ENCODE peak calls at places on chromosomes 1 and 21, in four cellular contexts. M is BJ, Z is bronchial epithelial cell, O is foreskin fibroblast. R is an unnamed sample.

GRCh38 chr1:6998267-6998666 is 213.0 kb downstream of the CAMTA1 start:
- DNase-seq in O (no peak), Z (no peak), M (no peak), R (peak; percentile 88)

GRCh38 chr1:217895817-217896216 is 264.7 kb downstream of the SPATA17 start:
- DNase-seq in O (no peak), M (no peak), Z (no peak), R (no peak)

GRCh38 chr21:45291613-45292398 is 4.1 kb upstream of the POFUT2 start:
- DNase-seq in Z (no peak), M (no peak), O (no peak), R (peak; percentile 44)

GRCh38 chr1:64497484-64497883 is 27.6 kb downstream of the CACHD1 start:
- DNase-seq in Z (no peak), M (no peak), O (peak; percentile 28), R (peak; percentile 74)

GRCh38 chr1:11951901-11952300 is 17.4 kb downstream of the PLOD1 start:
- DNase-seq in O (no peak), Z (no peak), M (no peak), R (no peak)

GRCh38 chr1:180562582-180562981 is 3.8 kb downstream of the OVAAL start:
- DNase-seq in O (no peak), Z (no peak), M (no peak), R (no peak)

GRCh38 chr1:186188004-186188539 is 187.0 kb downstream of the TPR start:
- DNase-seq in O (peak; percentile 93), M (peak; percentile 58), Z (peak; percentile 99), R (no peak)

GRCh38 chr1:224529844-224530243 is 86.3 kb upstream of the CNIH3 start:
- DNase-seq in Z (no peak), M (no peak), O (no peak), R (no peak)

GRCh38 chr1:207817166-207817565 is 65.3 kb downstream of the CD46 start:
- DNase-seq in M (no peak), Z (no peak), O (no peak), R (no peak)

GRCh38 chr1:177270863-177271262 is 100.1 kb downstream of the BRINP2 start:
- DNase-seq in Z (peak; percentile 91), M (no peak), O (no peak), R (no peak)

GRCh38 chr1:24619376-24619775 is 23.7 kb upstream of the SRRM1 start:
- DNase-seq in M (no peak), Z (no peak), O (no peak), R (no peak)

GRCh38 chr21:42798106-42798505 is 81.2 kb downstream of the WDR4 start:
- DNase-seq in M (no peak), Z (no peak), O (no peak), R (no peak)

GRCh38 chr1:198638894-198639319 is at the start of gene PTPRC:
- DNase-seq in Z (no peak), O (no peak), M (no peak), R (no peak)

GRCh38 chr1:198157847-198158765 is 1.3 kb downstream of the NEK7 start:
- DNase-seq in O (peak; percentile 60), Z (peak; percentile 25), M (no peak), R (peak; percentile 50)

GRCh38 chr21:25186278-25186677 is 421.0 kb downstream of the MRPL39 start:
- DNase-seq in Z (no peak), O (no peak), M (no peak), R (no peak)

GRCh38 chr1:923131-923990 is at the start of gene SAMD11:
- DNase-seq in O (peak; percentile 92), M (no peak), Z (no peak), R (peak; percentile 91)

GRCh38 chr21:27047331-27048314 is 80.7 kb upstream of the ADAMTS5 start:
- DNase-seq in M (no peak), O (peak; percentile 85), Z (peak; percentile 84), R (no peak)

GRCh38 chr1:928825-929661 is 5.3 kb downstream of the SAMD11 start:
- DNase-seq in O (no peak), Z (no peak), M (no peak), R (peak; percentile 53)

GRCh38 chr1:227760377-227760776 is 25.1 kb downstream of the SNAP47 start:
- DNase-seq in O (no peak), M (no peak), Z (no peak), R (no peak)

GRCh38 chr1:28208818-28209441 is 23.9 kb downstream of the DNAJC8 start:
- DNase-seq in O (peak; percentile 77), M (peak; percentile 6), Z (peak; percentile 68), R (peak; percentile 84)

GRCh38 chr1:175385316-175385715 is 192.7 kb upstream of the KIAA0040 start:
- DNase-seq in M (no peak), O (no peak), Z (peak; percentile 62), R (no peak)

GRCh38 chr1:110118636-110119396 is 6.6 kb downstream of the UBL4B start:
- DNase-seq in M (no peak), O (peak; percentile 58), Z (peak; percentile 61), R (no peak)

GRCh38 chr1:223197923-223198627 is 55.0 kb upstream of the TLR5 start:
- DNase-seq in Z (peak; percentile 93), O (no peak), M (no peak), R (no peak)

GRCh38 chr1:179883739-179884138 is 1.7 kb downstream of the TOR1AIP1 start:
- DNase-seq in Z (peak; percentile 99), O (peak; percentile 16), M (no peak), R (peak; percentile 73)

GRCh38 chr1:219581344-219581743 is 31.6 kb downstream of the ZC3H11B start:
- DNase-seq in M (no peak), Z (peak; percentile 33), O (no peak), R (no peak)

GRCh38 chr21:42819861-42820512 is 59.4 kb downstream of the WDR4 start:
- DNase-seq in M (no peak), O (no peak), Z (no peak), R (peak; percentile 41)

GRCh38 chr1:98077691-98078090 is 156.9 kb upstream of the DPYD start:
- DNase-seq in Z (no peak), O (peak; percentile 68), M (no peak), R (no peak)

GRCh38 chr1:150282558-150282958 is 204 bp downstream of the CIART start:
- DNase-seq in Z (no peak), M (no peak), O (no peak), R (no peak)

GRCh38 chr1:68229927-68230812 is 2.2 kb downstream of the WLS start:
- DNase-seq in M (no peak), O (peak; percentile 41), Z (no peak), R (peak; percentile 63)

GRCh38 chr21:26120833-26121232 is 49.7 kb downstream of the APP start:
- DNase-seq in Z (peak; percentile 96), M (no peak), O (no peak), R (peak; percentile 80)

GRCh38 chr1:107141491-107142369 is 891 bp downstream of the NTNG1 start:
- DNase-seq in O (peak; percentile 77), M (peak; percentile 32), Z (peak; percentile 71), R (peak; percentile 70)

GRCh38 chr1:10693152-10693496 is 103.3 kb downstream of the CASZ1 start:
- DNase-seq in O (no peak), M (no peak), Z (peak; percentile 36), R (no peak)
- H3K4me3 ChIP-seq in O (no peak overlapping the region), M (no peak overlapping the region), Z (peak overlapping the region; percentile 62), R (peak overlapping the region; percentile 71)

GRCh38 chr1:42737257-42737656 is 2.8 kb downstream of the CLDN19 start:
- DNase-seq in O (no peak), M (no peak), Z (peak; percentile 59), R (peak; percentile 34)
- TF ChIP-seq CTCF in O (no peak), M (no peak), Z (peak; percentile 11), R (no peak)

DNA sequence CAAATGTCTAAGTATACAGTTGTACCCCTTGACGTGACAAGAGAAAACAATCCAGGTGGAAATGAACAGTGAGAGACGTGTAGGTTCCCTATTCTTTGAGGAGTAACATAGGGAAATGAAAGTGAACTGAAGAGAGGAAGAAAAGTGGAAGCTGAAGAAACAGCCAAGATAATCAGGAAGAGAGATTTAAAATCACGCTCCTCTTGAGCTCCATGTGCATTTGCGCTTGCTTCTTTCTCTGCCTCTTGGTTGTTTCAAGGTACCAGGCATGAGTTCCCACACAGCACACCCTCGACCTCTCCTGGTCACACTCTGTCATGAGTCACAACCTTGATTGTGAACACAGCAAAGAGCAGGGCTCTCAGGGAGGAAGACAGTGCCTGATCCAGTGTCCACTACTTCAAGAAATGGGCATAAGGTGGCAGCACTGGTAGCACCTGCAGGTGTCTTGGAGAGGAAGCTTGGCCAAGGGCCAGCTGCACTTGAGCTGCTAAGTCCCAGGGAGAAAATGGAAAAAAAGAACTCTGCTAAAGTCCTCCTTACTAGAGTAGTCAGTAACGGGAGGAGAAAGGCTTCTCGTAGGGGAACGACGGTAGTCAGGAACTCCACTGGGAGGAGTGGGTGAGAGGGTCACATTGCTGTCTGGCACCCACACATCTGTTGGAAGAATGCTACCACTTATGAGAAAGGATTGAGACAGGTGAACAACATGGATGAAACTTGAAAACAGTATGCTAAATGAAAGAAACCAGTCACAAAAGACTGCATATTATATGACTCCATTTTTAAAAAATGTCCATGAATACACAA is 18.3 kb upstream of the ARID1A start:
- DNase-seq in Z (peak; percentile 92), O (peak; percentile 79), M (no peak), R (peak; percentile 91)
- H3K4me3 ChIP-seq in Z (no peak overlapping the region), O (peak overlapping the region; percentile 12), M (no peak overlapping the region), R (no peak overlapping the region)

DNA sequence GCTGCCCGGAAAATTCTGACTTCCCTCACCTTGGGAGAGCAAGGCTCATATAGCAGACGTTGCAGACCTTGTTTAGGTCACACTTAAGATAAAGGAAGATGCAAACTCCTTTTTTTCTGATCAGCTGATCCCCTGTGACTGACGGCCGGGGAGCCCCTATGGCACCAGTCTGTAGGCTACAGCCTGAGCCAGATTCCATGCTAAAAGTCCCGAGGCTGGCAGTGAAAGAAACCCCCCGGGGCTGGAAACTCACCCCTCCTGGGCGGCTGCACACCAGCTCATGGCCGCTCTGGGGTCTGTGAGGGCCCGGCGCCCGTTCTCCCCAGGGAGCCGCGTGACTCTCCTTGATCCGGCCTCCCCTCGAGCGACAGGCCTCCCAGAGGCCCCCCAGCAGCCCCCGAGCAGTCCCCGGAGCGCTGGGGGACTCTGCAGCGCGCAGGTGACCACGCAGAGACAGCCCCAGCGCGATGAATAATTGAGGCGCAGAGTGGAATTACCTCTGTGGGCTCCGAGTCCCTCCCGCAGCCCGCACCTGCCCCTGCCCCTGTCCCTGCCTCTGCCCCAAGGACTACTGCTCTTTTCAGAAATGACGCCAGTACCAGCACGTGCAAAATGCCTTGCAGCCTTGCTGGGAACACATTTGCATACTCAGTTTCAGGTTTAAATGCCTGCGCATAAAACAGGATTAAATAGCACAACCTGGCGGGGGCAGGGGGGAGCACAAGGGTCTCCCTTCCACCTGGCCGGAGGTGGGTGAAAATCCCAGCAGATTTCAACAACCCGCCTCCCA is 62.6 kb upstream of the CLDN14 start:
- DNase-seq in M (no peak), O (no peak), Z (peak; percentile 3), R (peak; percentile 81)
- TF ChIP-seq CTCF in M (no peak), O (no peak), Z (peak; percentile 2), R (peak; percentile 62)

GRCh38 chr1:153356392-153357075 is 1.1 kb upstream of the S100A9 start:
- DNase-seq in Z (no peak), M (no peak), O (no peak), R (peak; percentile 28)

GRCh38 chr1:153358691-153358975 is 979 bp downstream of the S100A9 start:
- DNase-seq in O (no peak), M (no peak), Z (no peak), R (peak; percentile 9)

GRCh38 chr1:153359241-153359640 is 1.6 kb downstream of the S100A9 start:
- DNase-seq in O (no peak), M (no peak), Z (no peak), R (peak; percentile 31)

GRCh38 chr1:153357076-153357852 is 390 bp upstream of the S100A9 start:
- DNase-seq in Z (peak; percentile 85), M (no peak), O (no peak), R (peak; percentile 42)

GRCh38 chr1:153357853-153358690 is at the start of gene S100A9:
- DNase-seq in Z (no peak), O (no peak), M (no peak), R (peak; percentile 32)
- H3K4me3 ChIP-seq in Z (peak within 1 kb of the TSS; percentile 17), O (no peak within 1 kb of the TSS), M (no peak within 1 kb of the TSS), R (no peak within 1 kb of the TSS)

GRCh38 chr1:108327534-108328462 is 83.9 kb upstream of the NBPF4 start:
- DNase-seq in Z (no peak), O (no peak), M (no peak), R (peak; percentile 82)
- TF ChIP-seq CTCF in Z (no peak), O (no peak), M (no peak), R (peak; percentile 82)